ENCODE peak calls at places on chromosomes 7 and 10, in six cellular contexts. X is neural progenitor cell, D is psoas muscle, N is uterus, L is transverse colon, U is stomach. V is an unnamed sample. For H3K4me1, the result is how much of the 10 kb centered on the place peaks cover.

GRCh38 chr10:89352039-89352597 is 24.3 kb downstream of the IFIT3 start:
- DNase-seq in L (peak), D (no peak), X (no peak), N (peak), U (peak), V (no peak)

GRCh38 chr10:78846770-78847169 is 222.0 kb upstream of the ZMIZ1 start:
- DNase-seq in L (no peak), U (no peak), N (no peak), X (peak), D (peak), V (no peak)

GRCh38 chr7:288671-289101 is 1.3 kb upstream of the FOXL3 start:
- DNase-seq in U (no peak), D (no peak), N (no peak), L (no peak), X (no peak), V (no peak)

GRCh38 chr10:84117683-84118394 is 21.5 kb upstream of the GHITM start:
- DNase-seq in X (no peak), N (no peak), D (no peak), L (no peak), U (no peak), V (no peak)

GRCh38 chr10:116371737-116372136 is 47.5 kb downstream of the CCDC172 start:
- DNase-seq in D (no peak), U (no peak), X (no peak), N (no peak), L (no peak), V (no peak)

GRCh38 chr7:141251957-141252356 is 178.1 kb downstream of the TMEM178B start:
- DNase-seq in X (no peak), U (no peak), N (no peak), L (no peak), D (no peak), V (no peak)

GRCh38 chr7:519974-520458 is 370 bp upstream of the PDGFA start:
- DNase-seq in U (peak), N (peak), L (peak), X (peak), D (peak), V (no peak)

GRCh38 chr7:83178796-83179195 is 16.1 kb upstream of the PCLO start:
- DNase-seq in X (no peak), U (no peak), D (no peak), N (no peak), L (no peak), V (no peak)

GRCh38 chr10:79173582-79174262 is 105.0 kb downstream of the ZMIZ1 start:
- DNase-seq in D (no peak), N (no peak), U (no peak), X (no peak), L (no peak), V (no peak)

GRCh38 chr10:18087398-18087797 is 52.8 kb upstream of the CACNB2 start:
- DNase-seq in X (no peak), N (peak), D (no peak), L (peak), U (no peak), V (no peak)

GRCh38 chr7:35701287-35701686 is 6.4 kb upstream of the HERPUD2 start:
- DNase-seq in U (no peak), N (no peak), X (no peak), D (no peak), L (no peak), V (no peak)

GRCh38 chr10:110765513-110766375 is 106.0 kb upstream of the PDCD4 start:
- DNase-seq in N (no peak), U (no peak), X (no peak), L (no peak), D (no peak), V (no peak)

GRCh38 chr7:15604166-15604565 is 42.4 kb upstream of the AGMO start:
- DNase-seq in U (no peak), L (no peak), N (no peak), X (no peak), D (no peak), V (no peak)

GRCh38 chr10:73916761-73917470 is 6.0 kb downstream of the PLAU start:
- DNase-seq in U (no peak), N (no peak), X (no peak), D (no peak), L (peak), V (no peak)

GRCh38 chr10:44978570-44979280 is at the start of gene DEPP1:
- DNase-seq in U (peak), X (peak), D (peak), N (peak), L (peak), V (peak)

GRCh38 chr7:15821484-15822122 is 135.1 kb upstream of the MEOX2 start:
- DNase-seq in D (no peak), L (no peak), U (no peak), N (no peak), X (no peak), V (no peak)

GRCh38 chr10:123367181-123367580 is 213.0 kb downstream of the BUB3 start:
- DNase-seq in D (no peak), U (no peak), L (no peak), X (no peak), N (no peak), V (no peak)

GRCh38 chr7:145212050-145212449 is 376.2 kb upstream of the TPK1 start:
- DNase-seq in X (no peak), L (no peak), N (no peak), U (no peak), D (no peak), V (no peak)

GRCh38 chr10:82943142-82943541 is 1068.1 kb downstream of the NRG3 start:
- DNase-seq in N (no peak), L (no peak), U (no peak), X (no peak), D (no peak), V (no peak)
- H3K27ac ChIP-seq in N (no peak), L (no peak), U (no peak), X (no peak), D (no peak), V (no peak)

DNA sequence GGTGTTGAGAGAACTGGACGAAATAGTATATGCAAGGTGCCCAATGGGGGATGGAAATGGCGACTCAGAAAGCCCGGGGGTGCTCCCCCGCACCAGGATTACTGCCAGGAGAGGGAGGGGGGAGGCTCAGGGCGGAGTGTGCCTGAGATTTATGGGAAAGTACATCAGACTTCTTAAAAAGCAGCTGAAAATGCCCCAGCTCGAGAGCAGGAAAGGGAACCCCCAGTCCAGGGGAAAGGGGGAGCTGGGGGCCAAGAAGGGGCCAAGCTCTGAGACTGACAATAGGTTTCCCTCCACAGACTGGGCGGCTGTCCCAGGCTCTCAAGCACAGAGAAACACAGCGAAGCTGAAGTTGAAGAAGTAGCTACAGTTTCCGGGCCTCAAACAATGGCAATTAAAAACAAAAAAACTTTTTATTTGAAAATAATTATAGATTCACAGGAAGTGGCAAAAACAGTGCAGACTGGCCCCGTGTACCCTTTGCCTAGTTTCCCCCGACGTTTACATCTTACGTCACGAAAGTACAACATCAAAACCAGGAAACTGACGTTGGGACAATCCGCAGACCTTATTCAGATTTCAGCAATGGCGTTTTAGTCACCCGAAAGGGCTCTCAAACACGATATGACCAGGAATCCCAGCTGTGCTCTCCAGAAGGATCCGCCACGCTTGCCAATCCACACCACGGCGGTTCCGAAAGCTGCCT is 83.9 kb upstream of the FGFR2 start:
- DNase-seq in N (peak), X (no peak), D (no peak), U (no peak), L (no peak), V (no peak)
- H3K4me1 ChIP-seq in N (under half), X (half or more), D (under half), U (under half), L (under half), V (under half)

GRCh38 chr7:31935671-31936070 is 134.5 kb downstream of the PDE1C start:
- DNase-seq in N (no peak), D (no peak), X (no peak), U (no peak), L (no peak), V (no peak)

GRCh38 chr7:31940167-31940566 is 130.0 kb downstream of the PDE1C start:
- DNase-seq in L (no peak), X (no peak), D (no peak), U (no peak), N (no peak), V (no peak)

GRCh38 chr7:31937982-31938381 is 132.2 kb downstream of the PDE1C start:
- DNase-seq in D (no peak), U (no peak), X (no peak), N (no peak), L (no peak), V (no peak)

GRCh38 chr7:31938650-31939049 is 131.6 kb downstream of the PDE1C start:
- DNase-seq in X (no peak), N (no peak), L (no peak), U (no peak), D (no peak), V (no peak)

DNA sequence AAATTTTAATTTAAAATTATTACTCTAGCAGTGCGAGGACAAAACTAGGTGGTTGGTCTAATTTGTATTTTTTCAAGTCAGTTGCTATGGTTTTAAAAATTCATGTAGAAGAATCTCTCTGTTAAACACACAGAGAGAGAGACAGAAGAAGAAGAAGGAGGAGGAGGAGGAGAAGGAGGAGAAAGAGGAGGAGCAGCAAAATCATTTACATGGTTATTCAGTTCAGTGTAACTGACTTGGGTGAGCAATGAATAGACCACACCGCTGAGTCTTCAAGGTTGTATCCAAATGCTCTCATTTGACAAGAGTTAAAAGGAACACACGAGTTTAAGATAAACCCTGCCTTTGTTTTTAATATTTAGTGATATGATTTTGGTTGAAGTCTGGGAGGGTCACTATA is 131.1 kb downstream of the PDE1C start:
- DNase-seq in X (no peak), U (no peak), N (no peak), L (no peak), D (no peak), V (no peak)
- H3K27ac ChIP-seq in X (no peak), U (no peak), N (no peak), L (no peak), D (no peak), V (no peak)

GRCh38 chr7:47538846-47539311 is 43.0 kb downstream of the TNS3 start:
- DNase-seq in X (no peak), U (peak), L (no peak), D (no peak), N (no peak), V (no peak)

GRCh38 chr7:47540053-47540386 is 41.9 kb downstream of the TNS3 start:
- DNase-seq in D (no peak), X (no peak), L (no peak), U (no peak), N (no peak), V (no peak)

GRCh38 chr7:47539398-47540052 is 42.4 kb downstream of the TNS3 start:
- DNase-seq in N (no peak), U (no peak), L (no peak), X (no peak), D (no peak), V (no peak)

GRCh38 chr7:47542051-47542450 is 39.9 kb downstream of the TNS3 start:
- DNase-seq in N (no peak), L (no peak), X (no peak), D (no peak), U (no peak), V (no peak)

DNA sequence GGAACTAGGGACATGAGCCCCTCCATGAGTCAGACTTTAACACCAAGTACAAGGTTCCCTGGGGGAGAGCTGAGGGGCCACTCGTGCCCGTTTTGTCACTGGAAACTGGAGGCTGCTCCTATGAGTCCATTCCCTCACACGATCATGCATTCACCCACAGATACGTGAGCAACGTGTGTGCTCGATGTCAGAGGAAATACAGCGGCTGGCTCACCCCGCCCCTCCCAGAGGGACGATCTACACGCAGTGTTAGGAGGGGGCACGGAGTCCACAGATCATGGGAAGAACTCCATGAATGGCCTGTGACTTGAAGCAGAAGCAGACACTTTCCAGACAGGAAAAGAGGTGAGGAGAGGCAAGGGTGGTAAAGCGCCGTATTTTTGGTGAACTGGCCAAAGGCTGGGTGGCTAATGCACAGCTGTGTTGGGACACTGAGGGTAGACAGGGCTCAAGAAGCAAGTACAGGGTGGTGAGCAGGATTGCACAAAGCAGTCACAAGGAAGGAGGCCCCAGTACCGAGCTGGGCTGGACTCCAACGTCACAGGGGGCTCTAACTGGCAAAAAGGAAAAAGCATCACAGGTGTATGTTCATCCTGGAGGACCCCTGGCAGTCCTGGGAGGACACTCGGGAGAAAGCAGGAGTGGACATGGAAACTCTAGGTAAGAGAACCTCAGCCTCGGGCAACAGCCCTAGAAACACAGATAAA is 41.4 kb downstream of the TNS3 start:
- DNase-seq in U (no peak), X (no peak), N (no peak), D (no peak), L (no peak), V (no peak)
- H3K4me1 ChIP-seq in U (under half), X (under half), N (under half), D (under half), L (under half), V (under half)

GRCh38 chr10:97785231-97785630 is 13.4 kb upstream of the SFRP5 start:
- DNase-seq in L (no peak), N (no peak), X (no peak), U (no peak), D (no peak), V (no peak)

GRCh38 chr10:97789770-97790397 is 18.1 kb upstream of the SFRP5 start:
- DNase-seq in D (no peak), X (no peak), N (no peak), U (no peak), L (no peak), V (no peak)

GRCh38 chr10:97792058-97792721 is 20.4 kb upstream of the SFRP5 start:
- DNase-seq in U (peak), N (peak), D (peak), X (peak), L (peak), V (no peak)

GRCh38 chr10:97785731-97786130 is 13.9 kb upstream of the SFRP5 start:
- DNase-seq in D (no peak), X (no peak), U (no peak), L (no peak), N (no peak), V (no peak)

DNA sequence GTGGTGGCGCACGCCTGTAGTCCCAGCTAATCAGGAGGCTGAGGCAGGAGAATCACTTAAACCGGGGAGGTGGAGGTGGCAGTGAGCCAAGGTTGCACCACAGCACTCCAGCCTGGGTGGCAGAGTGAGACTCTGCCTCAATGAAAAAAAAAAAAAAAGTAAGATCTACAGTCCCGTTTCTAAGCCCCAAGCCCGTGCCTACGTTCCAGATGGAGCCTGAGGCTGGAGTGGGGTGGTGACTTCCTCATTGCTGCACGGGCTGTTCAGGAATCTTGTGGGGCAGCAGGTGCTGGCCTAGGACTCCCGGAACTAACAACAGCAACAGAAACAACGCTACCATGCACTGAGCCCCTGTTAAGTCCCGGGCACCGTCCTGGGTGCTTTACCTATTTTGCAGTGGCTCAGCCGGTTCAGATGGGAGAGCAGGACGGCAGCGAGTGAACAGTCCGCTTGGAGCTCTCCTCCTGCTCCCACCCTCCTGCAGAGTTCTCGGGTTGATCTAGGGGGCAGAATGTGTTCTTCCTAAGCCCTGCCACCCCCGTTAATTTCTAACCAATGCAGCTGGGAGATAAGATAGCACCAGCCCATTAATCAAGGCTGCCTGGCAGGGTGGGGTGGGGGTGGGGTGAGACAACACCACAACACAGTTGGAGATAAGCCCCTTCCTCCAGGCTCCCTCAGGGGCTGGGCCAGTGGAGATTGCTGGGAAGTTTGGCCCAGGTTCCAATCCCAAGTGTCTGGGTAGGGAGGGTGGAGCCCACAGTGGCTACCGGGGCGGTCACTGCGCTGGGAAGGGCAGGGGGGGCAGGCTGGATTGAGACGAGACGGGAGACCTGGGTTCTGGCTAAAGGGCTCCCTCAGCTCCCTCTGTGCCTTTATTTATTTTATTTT is 17.0 kb upstream of the SFRP5 start:
- DNase-seq in D (no peak), X (no peak), L (peak), U (peak), N (no peak), V (no peak)
- H3K27ac ChIP-seq in D (no peak), X (no peak), L (peak), U (peak), N (no peak), V (no peak)

GRCh38 chr10:103717341-103718246 is 137.8 kb downstream of the SH3PXD2A start:
- DNase-seq in U (no peak), N (no peak), X (no peak), L (no peak), D (no peak), V (no peak)
- H3K4me1 ChIP-seq in U (under half), N (under half), X (under half), L (under half), D (under half), V (under half)

V was measured in thoracic aorta.